ENCODE peak calls at places on chromosomes 12 and 14, in nine cellular contexts. P, T, O, R, L, C, F, A and H are unnamed samples.

GRCh38 chr14:49774111-49774510 is 6.2 kb downstream of the KLHDC2 start:
- DNase-seq in P (no peak), T (no peak), O (no peak), R (no peak), L (no peak), C (no peak), F (no peak), A (no peak), H (no peak)

GRCh38 chr12:118237908-118238307 is 102.0 kb downstream of the PEBP1 start:
- DNase-seq in P (no peak), T (peak; percentile 51), O (no peak), R (no peak), L (no peak), C (no peak), F (peak; percentile 86), A (no peak), H (no peak)

GRCh38 chr12:58169826-58170225 is 228.5 kb downstream of the ATP23 start:
- DNase-seq in P (no peak), T (no peak), O (no peak), R (no peak), L (no peak), C (no peak), F (no peak), A (no peak), H (no peak)

GRCh38 chr12:56988207-56988739 is 18.1 kb downstream of the ZBTB39 start:
- DNase-seq in P (no peak), T (no peak), O (peak; percentile 0), R (no peak), L (no peak), C (no peak), F (no peak), A (no peak), H (no peak)

GRCh38 chr14:56760164-56760914 is 49.9 kb downstream of the OTX2 start:
- DNase-seq in P (no peak), T (no peak), O (no peak), R (no peak), L (no peak), C (no peak), F (no peak), A (no peak), H (no peak)

GRCh38 chr12:5479761-5480160 is 47.9 kb downstream of the NTF3 start:
- DNase-seq in P (no peak), T (no peak), O (no peak), R (no peak), L (no peak), C (no peak), F (no peak), A (no peak), H (no peak)

GRCh38 chr12:57541717-57542116 is 5.3 kb downstream of the DCTN2 start:
- DNase-seq in P (no peak), T (no peak), O (no peak), R (no peak), L (no peak), C (no peak), F (no peak), A (no peak), H (no peak)

GRCh38 chr12:85191-85666 is 18.7 kb downstream of the IQSEC3 start:
- DNase-seq in P (peak; percentile 24), T (no peak), O (no peak), R (peak; percentile 87), L (no peak), C (no peak), F (no peak), A (no peak), H (peak; percentile 73)

GRCh38 chr12:122076743-122077495 is 1.6 kb upstream of the MLXIP start:
- DNase-seq in P (no peak), T (no peak), O (no peak), R (no peak), L (no peak), C (no peak), F (no peak), A (no peak), H (no peak)

GRCh38 chr14:25411933-25412757 is 362.2 kb upstream of the STXBP6 start:
- DNase-seq in P (peak; percentile 50), T (no peak), O (no peak), R (peak; percentile 3), L (no peak), C (no peak), F (peak; percentile 4), A (no peak), H (peak; percentile 23)

GRCh38 chr14:48023881-48024280 is 348.5 kb upstream of the MDGA2 start:
- DNase-seq in P (no peak), T (no peak), O (no peak), R (no peak), L (no peak), C (no peak), F (no peak), A (no peak), H (no peak)

GRCh38 chr14:88168498-88169165 is 154.4 kb downstream of the KCNK10 start:
- DNase-seq in P (peak; percentile 12), T (no peak), O (peak; percentile 50), R (no peak), L (peak; percentile 63), C (peak; percentile 36), F (peak; percentile 24), A (peak; percentile 30), H (no peak)

GRCh38 chr12:132143328-132144071 is 619 bp downstream of the DDX51 start:
- DNase-seq in P (peak; percentile 25), T (no peak), O (no peak), R (no peak), L (peak; percentile 67), C (no peak), F (peak; percentile 21), A (peak; percentile 20), H (no peak)

GRCh38 chr12:66594688-66595087 is 84.2 kb downstream of the GRIP1 start:
- DNase-seq in P (no peak), T (no peak), O (no peak), R (no peak), L (no peak), C (no peak), F (peak; percentile 58), A (no peak), H (no peak)

GRCh38 chr12:114006482-114007425 is 40.6 kb upstream of the RBM19 start:
- DNase-seq in P (no peak), T (no peak), O (no peak), R (no peak), L (no peak), C (no peak), F (no peak), A (no peak), H (no peak)

GRCh38 chr12:84131076-84131475 is 781.5 kb downstream of the SLC6A15 start:
- DNase-seq in P (no peak), T (no peak), O (no peak), R (no peak), L (no peak), C (no peak), F (peak; percentile 91), A (no peak), H (no peak)

GRCh38 chr14:100440207-100440631 is 117.1 kb downstream of the SLC25A47 start:
- DNase-seq in P (peak; percentile 77), T (peak; percentile 38), O (no peak), R (peak; percentile 92), L (no peak), C (no peak), F (peak; percentile 72), A (no peak), H (no peak)

GRCh38 chr12:53700567-53700966 is 24.7 kb upstream of the ATP5MC2 start:
- DNase-seq in P (no peak), T (no peak), O (no peak), R (no peak), L (no peak), C (no peak), F (no peak), A (no peak), H (no peak)

GRCh38 chr12:120376890-120377572 is 8.1 kb upstream of the MSI1 start:
- DNase-seq in P (no peak), T (no peak), O (no peak), R (no peak), L (no peak), C (no peak), F (no peak), A (no peak), H (no peak)

GRCh38 chr12:116432321-116432750 is 126.8 kb upstream of the MAP1LC3B2 start:
- DNase-seq in P (no peak), T (no peak), O (no peak), R (no peak), L (no peak), C (no peak), F (peak; percentile 30), A (no peak), H (no peak)

GRCh38 chr14:104845033-104845666 is 19.9 kb upstream of the CEP170B start:
- DNase-seq in P (no peak), T (no peak), O (no peak), R (no peak), L (no peak), C (no peak), F (no peak), A (no peak), H (no peak)

GRCh38 chr12:64618953-64619590 is 8.8 kb downstream of the RASSF3 start:
- DNase-seq in P (no peak), T (no peak), O (no peak), R (no peak), L (peak; percentile 18), C (no peak), F (peak; percentile 91), A (no peak), H (no peak)

GRCh38 chr12:72102150-72102549 is 163.5 kb downstream of the TPH2 start:
- DNase-seq in P (no peak), T (no peak), O (no peak), R (no peak), L (no peak), C (no peak), F (no peak), A (no peak), H (no peak)

GRCh38 chr14:55071870-55072640 is 20.6 kb downstream of the MAPK1IP1L start:
- DNase-seq in P (no peak), T (peak; percentile 83), O (peak; percentile 48), R (peak; percentile 56), L (no peak), C (peak; percentile 12), F (peak; percentile 86), A (no peak), H (no peak)

GRCh38 chr12:42666671-42667243 is 77.2 kb upstream of the PRICKLE1 start:
- DNase-seq in P (no peak), T (no peak), O (no peak), R (no peak), L (no peak), C (no peak), F (peak; percentile 15), A (no peak), H (no peak)

GRCh38 chr12:124321040-124321481 is 26.2 kb downstream of the RFLNA start:
- DNase-seq in P (peak; percentile 88), T (peak; percentile 30), O (peak; percentile 55), R (peak; percentile 67), L (peak; percentile 90), C (peak; percentile 54), F (peak; percentile 35), A (peak; percentile 48), H (no peak)

GRCh38 chr12:109998904-109999648 is at the start of gene ANKRD13A:
- DNase-seq in P (peak; percentile 84), T (peak; percentile 77), O (peak; percentile 94), R (peak; percentile 91), L (peak; percentile 90), C (peak; percentile 83), F (peak; percentile 94), A (peak; percentile 72), H (peak; percentile 58)

GRCh38 chr12:119668315-119668651 is 350 bp downstream of the PRKAB1 start:
- DNase-seq in P (no peak), T (no peak), O (no peak), R (no peak), L (no peak), C (no peak), F (no peak), A (no peak), H (no peak)

GRCh38 chr12:79415754-79416435 is 274.9 kb downstream of the PAWR start:
- DNase-seq in P (no peak), T (no peak), O (no peak), R (no peak), L (no peak), C (no peak), F (peak; percentile 76), A (no peak), H (no peak)

GRCh38 chr14:32393119-32393518 is 64.0 kb downstream of the AKAP6 start:
- DNase-seq in P (no peak), T (no peak), O (no peak), R (no peak), L (no peak), C (no peak), F (no peak), A (no peak), H (no peak)

GRCh38 chr12:112887542-112887941 is 19.2 kb upstream of the OAS1 start:
- DNase-seq in P (no peak), T (no peak), O (no peak), R (no peak), L (no peak), C (no peak), F (no peak), A (no peak), H (no peak)